ENCODE peak calls at places on chromosomes 5 and 9, in nine cellular contexts. One of them, this sample, is unnamed.

GRCh38 chr9:2872307-2872940 is 28.5 kb upstream of the PUM3 start:
- DNase-seq in DND-41: no peak
- DNase-seq in HFF-Myc: no peak
- DNase-seq in HFFc6: peak
- DNase-seq in astrocyte of the spinal cord: peak
- DNase-seq in foreskin fibroblast: peak
- DNase-seq in astrocyte: peak
- DNase-seq in SK-N-SH: peak
- DNase-seq in AG09309: no peak
- DNase-seq in this sample: no peak

GRCh38 chr5:68315679-68316271 is 100.2 kb downstream of the PIK3R1 start:
- DNase-seq in HFFc6: no peak
- DNase-seq in AG09309: no peak
- DNase-seq in foreskin fibroblast: no peak
- DNase-seq in SK-N-SH: no peak
- DNase-seq in DND-41: no peak
- DNase-seq in astrocyte: no peak
- DNase-seq in HFF-Myc: no peak
- DNase-seq in astrocyte of the spinal cord: no peak
- DNase-seq in this sample: peak

GRCh38 chr5:37892571-37892970 is 52.7 kb upstream of the GDNF start:
- DNase-seq in foreskin fibroblast: no peak
- DNase-seq in astrocyte of the spinal cord: no peak
- DNase-seq in astrocyte: no peak
- DNase-seq in HFF-Myc: no peak
- DNase-seq in DND-41: no peak
- DNase-seq in AG09309: peak
- DNase-seq in SK-N-SH: no peak
- DNase-seq in HFFc6: no peak
- DNase-seq in this sample: no peak

GRCh38 chr5:138336952-138337684 is 948 bp upstream of the FAM53C start:
- DNase-seq in astrocyte: no peak
- DNase-seq in foreskin fibroblast: peak
- DNase-seq in AG09309: no peak
- DNase-seq in HFF-Myc: no peak
- DNase-seq in astrocyte of the spinal cord: no peak
- DNase-seq in SK-N-SH: peak
- DNase-seq in HFFc6: no peak
- DNase-seq in DND-41: no peak
- DNase-seq in this sample: no peak

GRCh38 chr5:151740336-151740942 is 18.0 kb downstream of the ATOX1 start:
- DNase-seq in astrocyte of the spinal cord: peak
- DNase-seq in foreskin fibroblast: peak
- DNase-seq in SK-N-SH: peak
- DNase-seq in HFFc6: peak
- DNase-seq in astrocyte: peak
- DNase-seq in DND-41: peak
- DNase-seq in HFF-Myc: peak
- DNase-seq in AG09309: peak
- DNase-seq in this sample: peak

GRCh38 chr5:113378960-113379541 is 55.7 kb downstream of the TSSK1B start:
- DNase-seq in AG09309: peak
- DNase-seq in SK-N-SH: peak
- DNase-seq in HFFc6: peak
- DNase-seq in foreskin fibroblast: peak
- DNase-seq in astrocyte of the spinal cord: peak
- DNase-seq in HFF-Myc: peak
- DNase-seq in astrocyte: peak
- DNase-seq in DND-41: peak
- DNase-seq in this sample: peak

GRCh38 chr5:179120951-179121666 is 60.9 kb downstream of the ZNF354C start:
- DNase-seq in HFF-Myc: no peak
- DNase-seq in SK-N-SH: no peak
- DNase-seq in astrocyte: no peak
- DNase-seq in foreskin fibroblast: no peak
- DNase-seq in HFFc6: no peak
- DNase-seq in DND-41: no peak
- DNase-seq in astrocyte of the spinal cord: no peak
- DNase-seq in AG09309: no peak
- DNase-seq in this sample: no peak

GRCh38 chr5:62475072-62475471 is 62.5 kb downstream of the IPO11 start:
- DNase-seq in AG09309: no peak
- DNase-seq in HFF-Myc: no peak
- DNase-seq in foreskin fibroblast: peak
- DNase-seq in HFFc6: peak
- DNase-seq in SK-N-SH: no peak
- DNase-seq in astrocyte of the spinal cord: peak
- DNase-seq in DND-41: no peak
- DNase-seq in astrocyte: peak
- DNase-seq in this sample: no peak

GRCh38 chr5:132813599-132814440 is 718 bp downstream of the SOWAHA start:
- DNase-seq in astrocyte: no peak
- DNase-seq in SK-N-SH: peak
- DNase-seq in HFF-Myc: no peak
- DNase-seq in AG09309: no peak
- DNase-seq in foreskin fibroblast: no peak
- DNase-seq in HFFc6: no peak
- DNase-seq in DND-41: no peak
- DNase-seq in astrocyte of the spinal cord: no peak
- DNase-seq in this sample: no peak

GRCh38 chr9:10232352-10232930 is 380.4 kb downstream of the PTPRD start:
- DNase-seq in HFFc6: no peak
- DNase-seq in AG09309: no peak
- DNase-seq in SK-N-SH: no peak
- DNase-seq in foreskin fibroblast: no peak
- DNase-seq in astrocyte of the spinal cord: peak
- DNase-seq in HFF-Myc: no peak
- DNase-seq in astrocyte: peak
- DNase-seq in DND-41: no peak
- DNase-seq in this sample: no peak
- TF ChIP-seq CTCF in HFFc6: peak
- TF ChIP-seq CTCF in AG09309: no peak
- TF ChIP-seq CTCF in SK-N-SH: peak
- TF ChIP-seq CTCF in foreskin fibroblast: no peak
- TF ChIP-seq CTCF in astrocyte of the spinal cord: peak
- TF ChIP-seq CTCF in HFF-Myc: no peak
- TF ChIP-seq CTCF in astrocyte: peak
- TF ChIP-seq CTCF in DND-41: no peak
- TF ChIP-seq CTCF in this sample: no peak

GRCh38 chr5:134563962-134564361 is 38.5 kb downstream of the JADE2 start:
- DNase-seq in AG09309: no peak
- DNase-seq in HFFc6: no peak
- DNase-seq in SK-N-SH: no peak
- DNase-seq in astrocyte of the spinal cord: no peak
- DNase-seq in HFF-Myc: no peak
- DNase-seq in astrocyte: no peak
- DNase-seq in foreskin fibroblast: no peak
- DNase-seq in DND-41: no peak
- DNase-seq in this sample: no peak

GRCh38 chr5:134564396-134564795 is 38.9 kb downstream of the JADE2 start:
- DNase-seq in astrocyte of the spinal cord: no peak
- DNase-seq in HFF-Myc: no peak
- DNase-seq in astrocyte: no peak
- DNase-seq in HFFc6: no peak
- DNase-seq in DND-41: no peak
- DNase-seq in foreskin fibroblast: no peak
- DNase-seq in SK-N-SH: no peak
- DNase-seq in AG09309: no peak
- DNase-seq in this sample: no peak

GRCh38 chr5:134559672-134560071 is 34.2 kb downstream of the JADE2 start:
- DNase-seq in SK-N-SH: no peak
- DNase-seq in HFF-Myc: no peak
- DNase-seq in astrocyte of the spinal cord: no peak
- DNase-seq in astrocyte: no peak
- DNase-seq in foreskin fibroblast: no peak
- DNase-seq in HFFc6: no peak
- DNase-seq in AG09309: no peak
- DNase-seq in DND-41: no peak
- DNase-seq in this sample: no peak

GRCh38 chr5:134560698-134561097 is 35.2 kb downstream of the JADE2 start:
- DNase-seq in astrocyte of the spinal cord: no peak
- DNase-seq in AG09309: no peak
- DNase-seq in SK-N-SH: no peak
- DNase-seq in HFF-Myc: no peak
- DNase-seq in foreskin fibroblast: no peak
- DNase-seq in astrocyte: no peak
- DNase-seq in HFFc6: no peak
- DNase-seq in DND-41: no peak
- DNase-seq in this sample: no peak

DNA sequence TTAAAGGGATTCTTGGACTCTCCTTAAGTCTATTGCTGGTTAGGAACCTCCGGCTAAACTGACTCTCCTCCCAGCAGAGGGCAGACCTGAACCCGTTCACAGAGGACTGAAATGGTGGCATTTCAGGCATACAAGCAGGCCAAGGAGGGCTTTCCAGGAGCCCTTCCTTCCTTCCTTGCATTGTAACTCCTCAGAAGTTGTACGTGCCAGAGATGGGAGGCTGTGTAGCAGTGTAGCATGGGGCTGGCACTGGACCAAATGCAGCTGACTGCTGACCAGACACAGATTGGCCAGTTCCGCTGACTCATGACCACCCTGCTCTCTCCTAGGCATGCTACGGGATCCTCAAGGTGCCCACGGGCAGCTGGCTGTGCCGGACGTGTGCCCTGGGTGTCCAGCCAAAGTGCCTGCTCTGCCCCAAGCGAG is 36.4 kb downstream of the JADE2 start:
- DNase-seq in AG09309: no peak
- DNase-seq in HFF-Myc: no peak
- DNase-seq in foreskin fibroblast: no peak
- DNase-seq in DND-41: peak
- DNase-seq in astrocyte of the spinal cord: peak
- DNase-seq in astrocyte: peak
- DNase-seq in HFFc6: peak
- DNase-seq in SK-N-SH: peak
- DNase-seq in this sample: no peak
- TF ChIP-seq CTCF in AG09309: peak
- TF ChIP-seq CTCF in HFF-Myc: peak
- TF ChIP-seq CTCF in foreskin fibroblast: peak
- TF ChIP-seq CTCF in DND-41: peak
- TF ChIP-seq CTCF in astrocyte of the spinal cord: peak
- TF ChIP-seq CTCF in astrocyte: peak
- TF ChIP-seq CTCF in HFFc6: peak
- TF ChIP-seq CTCF in SK-N-SH: peak
- TF ChIP-seq CTCF in this sample: no peak

DNA sequence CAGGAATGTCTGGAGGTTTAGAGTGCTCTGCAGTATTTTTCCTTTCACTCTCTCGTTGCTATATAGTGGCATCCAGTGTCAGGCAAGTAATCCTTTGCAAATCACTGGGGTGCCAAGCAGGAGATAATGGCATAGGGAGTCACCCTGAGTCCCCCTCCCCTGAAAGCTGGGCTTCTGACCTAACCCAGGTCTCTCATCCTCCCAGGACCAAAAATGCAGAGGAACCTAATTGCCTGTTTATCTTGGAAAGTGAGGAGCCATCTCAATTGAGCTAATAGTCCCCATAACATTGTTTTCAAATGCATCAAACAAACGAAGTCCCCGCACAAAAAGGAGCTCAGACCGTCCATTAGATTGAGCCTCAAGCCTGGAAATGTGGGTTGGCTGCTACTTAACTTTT is 368.0 kb upstream of the IRX2 start:
- DNase-seq in foreskin fibroblast: no peak
- DNase-seq in AG09309: no peak
- DNase-seq in astrocyte of the spinal cord: no peak
- DNase-seq in DND-41: no peak
- DNase-seq in HFFc6: no peak
- DNase-seq in SK-N-SH: no peak
- DNase-seq in astrocyte: no peak
- DNase-seq in HFF-Myc: no peak
- DNase-seq in this sample: no peak
- TF ChIP-seq CTCF in foreskin fibroblast: no peak
- TF ChIP-seq CTCF in AG09309: no peak
- TF ChIP-seq CTCF in astrocyte of the spinal cord: no peak
- TF ChIP-seq CTCF in DND-41: no peak
- TF ChIP-seq CTCF in HFFc6: no peak
- TF ChIP-seq CTCF in SK-N-SH: no peak
- TF ChIP-seq CTCF in astrocyte: no peak
- TF ChIP-seq CTCF in HFF-Myc: no peak
- TF ChIP-seq CTCF in this sample: no peak

GRCh38 chr5:111694183-111694582 is 62.8 kb downstream of the NREP start:
- DNase-seq in SK-N-SH: no peak
- DNase-seq in HFFc6: peak
- DNase-seq in astrocyte of the spinal cord: no peak
- DNase-seq in HFF-Myc: no peak
- DNase-seq in AG09309: peak
- DNase-seq in astrocyte: peak
- DNase-seq in DND-41: no peak
- DNase-seq in foreskin fibroblast: peak
- DNase-seq in this sample: no peak

GRCh38 chr5:111699976-111700375 is 57.0 kb downstream of the NREP start:
- DNase-seq in astrocyte of the spinal cord: peak
- DNase-seq in DND-41: no peak
- DNase-seq in astrocyte: peak
- DNase-seq in foreskin fibroblast: no peak
- DNase-seq in SK-N-SH: no peak
- DNase-seq in AG09309: no peak
- DNase-seq in HFFc6: no peak
- DNase-seq in HFF-Myc: no peak
- DNase-seq in this sample: no peak

GRCh38 chr5:111697215-111697614 is 59.8 kb downstream of the NREP start:
- DNase-seq in SK-N-SH: no peak
- DNase-seq in astrocyte of the spinal cord: no peak
- DNase-seq in HFFc6: no peak
- DNase-seq in astrocyte: peak
- DNase-seq in HFF-Myc: no peak
- DNase-seq in foreskin fibroblast: no peak
- DNase-seq in DND-41: no peak
- DNase-seq in AG09309: no peak
- DNase-seq in this sample: no peak

GRCh38 chr5:111699324-111699723 is 57.7 kb downstream of the NREP start:
- DNase-seq in astrocyte of the spinal cord: no peak
- DNase-seq in foreskin fibroblast: no peak
- DNase-seq in astrocyte: no peak
- DNase-seq in HFFc6: no peak
- DNase-seq in DND-41: no peak
- DNase-seq in SK-N-SH: no peak
- DNase-seq in HFF-Myc: no peak
- DNase-seq in AG09309: no peak
- DNase-seq in this sample: no peak

DNA sequence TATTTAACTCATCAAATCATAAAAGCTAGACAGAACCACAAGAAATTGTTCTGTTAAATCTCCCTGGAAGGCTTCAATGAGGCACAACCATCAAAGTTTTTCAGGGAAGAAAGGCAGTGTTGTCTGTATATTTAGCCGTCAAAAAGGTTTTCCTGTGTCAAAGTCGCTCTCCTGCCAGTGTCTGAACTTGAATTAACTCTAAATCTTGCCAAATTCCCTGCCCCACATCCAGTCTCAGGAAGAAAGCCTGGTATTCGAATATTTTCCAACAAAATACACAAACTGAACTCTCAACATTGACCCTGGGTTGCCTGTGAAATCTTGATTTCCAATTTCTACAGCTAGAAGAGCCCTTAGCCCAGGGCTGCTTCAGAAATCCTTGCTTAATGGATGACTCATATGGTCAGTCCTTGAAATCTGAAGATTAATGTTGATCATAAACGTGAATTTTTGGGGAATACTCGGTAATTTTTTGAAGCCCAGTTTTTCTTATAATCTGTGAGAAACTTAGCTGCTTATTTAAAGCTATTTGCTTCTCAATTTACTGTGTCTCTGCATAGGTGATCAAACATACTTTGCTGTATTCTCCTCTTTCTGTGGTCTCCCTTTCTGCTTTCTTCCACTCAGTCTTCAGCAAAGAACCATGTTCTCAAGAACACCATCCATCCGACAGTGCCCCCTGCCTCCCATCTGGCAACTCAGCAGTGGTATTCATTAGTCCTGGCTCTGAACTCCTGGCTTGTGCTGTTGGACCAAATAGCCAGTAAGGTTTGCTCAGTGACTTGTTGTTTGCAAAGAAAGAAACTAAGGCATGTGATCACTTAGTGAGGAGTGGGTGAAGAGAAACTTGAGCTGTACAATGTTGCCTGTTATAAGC is 58.9 kb downstream of the NREP start:
- DNase-seq in astrocyte: peak
- DNase-seq in AG09309: peak
- DNase-seq in HFF-Myc: no peak
- DNase-seq in SK-N-SH: no peak
- DNase-seq in astrocyte of the spinal cord: peak
- DNase-seq in foreskin fibroblast: peak
- DNase-seq in HFFc6: peak
- DNase-seq in DND-41: no peak
- DNase-seq in this sample: no peak
- TF ChIP-seq CTCF in astrocyte: no peak
- TF ChIP-seq CTCF in AG09309: peak
- TF ChIP-seq CTCF in HFF-Myc: peak
- TF ChIP-seq CTCF in SK-N-SH: no peak
- TF ChIP-seq CTCF in astrocyte of the spinal cord: peak
- TF ChIP-seq CTCF in foreskin fibroblast: peak
- TF ChIP-seq CTCF in HFFc6: no peak
- TF ChIP-seq CTCF in DND-41: peak
- TF ChIP-seq CTCF in this sample: no peak